ENCODE peak calls at places on chromosomes 12 and 14, in nine cellular contexts. H is IMR-90, S is uterus, P is right lobe of liver, X is suprapubic skin, I is testis, Z is A549, C is ovary, B is H1. O is an unnamed sample.

GRCh38 chr12:52280319-52280795 is 5.9 kb downstream of the KRT86 start:
- DNase-seq in H (peak), X (peak), S (peak), P (peak), Z (peak), I (no peak), B (no peak), C (no peak), O (no peak)

GRCh38 chr12:54197037-54197909 is 8.5 kb upstream of the SMUG1 start:
- DNase-seq in P (no peak), S (no peak), C (no peak), Z (no peak), H (peak), X (no peak), B (no peak), I (no peak), O (no peak)

GRCh38 chr12:8057839-8058238 is 8.3 kb downstream of the C3AR1 start:
- DNase-seq in I (no peak), C (no peak), B (no peak), X (no peak), H (peak), Z (no peak), P (no peak), S (no peak), O (no peak)

GRCh38 chr12:54593135-54593534 is 4.7 kb upstream of the PPP1R1A start:
- DNase-seq in C (no peak), P (no peak), I (no peak), Z (no peak), X (no peak), H (no peak), B (no peak), S (no peak), O (no peak)

GRCh38 chr14:74706101-74706500 is 6.8 kb downstream of the AREL1 start:
- DNase-seq in H (no peak), Z (no peak), X (no peak), C (no peak), B (no peak), I (no peak), P (no peak), S (no peak), O (no peak)

GRCh38 chr12:93323625-93324165 is 54.0 kb upstream of the NUDT4 start:
- DNase-seq in S (no peak), H (peak), P (no peak), Z (no peak), X (no peak), C (no peak), B (no peak), I (no peak), O (no peak)

GRCh38 chr12:1797991-1798733 is 22.2 kb upstream of the LRTM2 start:
- DNase-seq in B (no peak), I (peak), H (no peak), C (no peak), X (peak), S (no peak), P (no peak), Z (no peak), O (no peak)

GRCh38 chr12:52019123-52019770 is 12.5 kb downstream of the TAMALIN start:
- DNase-seq in B (no peak), Z (no peak), C (no peak), S (no peak), X (no peak), I (no peak), P (no peak), H (no peak), O (no peak)

GRCh38 chr12:71594214-71594948 is 69.3 kb downstream of the ZFC3H1 start:
- DNase-seq in I (peak), S (no peak), C (peak), Z (peak), P (no peak), B (no peak), H (no peak), X (no peak), O (no peak)

GRCh38 chr14:76926521-76927251 is 100.5 kb downstream of the LRRC74A start:
- DNase-seq in I (peak), H (peak), S (peak), Z (no peak), P (no peak), B (no peak), C (peak), X (no peak), O (peak)

GRCh38 chr12:121803861-121804416 is at the start of gene SETD1B:
- DNase-seq in H (peak), Z (no peak), I (no peak), B (no peak), P (peak), S (peak), C (peak), X (peak), O (no peak)

GRCh38 chr14:60642790-60643397 is 6.4 kb downstream of the SIX1 start:
- DNase-seq in P (no peak), I (no peak), H (no peak), B (no peak), X (no peak), S (no peak), Z (no peak), C (no peak), O (no peak)

GRCh38 chr14:96625436-96625945 is 123.3 kb downstream of the PAPOLA start:
- DNase-seq in Z (no peak), S (peak), X (no peak), I (no peak), H (no peak), P (no peak), C (no peak), B (no peak), O (no peak)

GRCh38 chr12:102376251-102376747 is 104.1 kb downstream of the IGF1 start:
- DNase-seq in B (no peak), X (no peak), I (no peak), C (no peak), P (no peak), S (peak), H (peak), Z (no peak), O (no peak)

GRCh38 chr12:119592232-119592631 is 1.3 kb upstream of the TMEM233 start:
- DNase-seq in Z (no peak), C (no peak), B (no peak), X (no peak), H (no peak), I (no peak), P (no peak), S (no peak), O (no peak)

GRCh38 chr12:115023898-115024297 is 339.9 kb upstream of the TBX3 start:
- DNase-seq in B (no peak), X (no peak), C (no peak), S (no peak), H (no peak), I (no peak), P (no peak), Z (no peak), O (no peak)

GRCh38 chr14:82537831-82538230 is 1004.2 kb upstream of the SEL1L start:
- DNase-seq in B (no peak), H (no peak), X (no peak), I (no peak), C (no peak), Z (no peak), S (no peak), P (no peak), O (no peak)

GRCh38 chr14:56855891-56856461 is 45.7 kb upstream of the OTX2 start:
- DNase-seq in P (no peak), S (no peak), Z (no peak), X (no peak), B (no peak), I (no peak), C (no peak), H (no peak), O (no peak)

GRCh38 chr12:31246470-31246850 is 79.5 kb downstream of the SINHCAF start:
- DNase-seq in P (no peak), H (no peak), B (no peak), X (no peak), S (no peak), C (no peak), I (no peak), Z (no peak), O (no peak)

GRCh38 chr12:29350080-29350479 is 30.9 kb downstream of the ERGIC2 start:
- DNase-seq in P (no peak), C (no peak), X (no peak), Z (no peak), I (no peak), H (peak), B (no peak), S (no peak), O (no peak)

GRCh38 chr12:51913071-51914033 is 6.0 kb downstream of the ACVRL1 start:
- DNase-seq in P (no peak), C (no peak), X (peak), S (no peak), I (no peak), B (no peak), H (no peak), Z (no peak), O (no peak)

GRCh38 chr14:100629098-100629497 is 41.9 kb upstream of the BEGAIN start:
- DNase-seq in C (no peak), Z (no peak), X (no peak), B (no peak), H (no peak), S (no peak), P (no peak), I (no peak), O (no peak)

GRCh38 chr12:25684070-25684469 is 131.0 kb upstream of the LMNTD1 start:
- DNase-seq in Z (no peak), C (no peak), B (no peak), S (no peak), H (no peak), P (no peak), I (no peak), X (no peak), O (no peak)

GRCh38 chr12:70983692-70984091 is 63.2 kb upstream of the PTPRR start:
- DNase-seq in I (no peak), C (no peak), Z (no peak), X (no peak), H (no peak), B (no peak), S (no peak), P (no peak), O (no peak)

GRCh38 chr12:120688527-120689071 is 1.6 kb downstream of the MLEC start:
- DNase-seq in X (no peak), C (peak), B (no peak), P (no peak), S (no peak), Z (no peak), I (peak), H (no peak), O (no peak)
- TF ChIP-seq POLR2A in X (no peak), C (no peak), B (no peak), P (no peak), S (no peak), Z (no peak), I (no peak), H (no peak), O (no peak)

GRCh38 chr14:22589096-22589839 is at the start of gene DAD1:
- DNase-seq in S (peak), H (peak), X (peak), I (peak), P (peak), Z (peak), B (peak), C (peak), O (peak)
- TF ChIP-seq POLR2A in S (peak), H (peak), X (no peak), I (peak), P (peak), Z (peak), B (peak), C (peak), O (peak)

GRCh38 chr14:105392161-105393090 is 5.9 kb upstream of the TEX22 start:
- DNase-seq in I (no peak), C (peak), Z (no peak), S (no peak), X (no peak), B (no peak), P (peak), H (no peak), O (no peak)
- TF ChIP-seq POLR2A in I (no peak), C (no peak), Z (no peak), S (no peak), X (no peak), B (no peak), P (no peak), H (no peak), O (no peak)

GRCh38 chr14:63543000-63543825 is at the start of gene PPP2R5E:
- DNase-seq in P (peak), S (peak), Z (peak), C (peak), I (peak), B (peak), X (peak), H (peak), O (peak)
- TF ChIP-seq POLR2A in P (peak), S (peak), Z (peak), C (peak), I (peak), B (peak), X (no peak), H (peak), O (peak)

O was measured in GM12892.